ENCODE peak calls at places on chromosomes 13 and 19, in seven cellular contexts. Y is body of pancreas; M is aorta; W is Panc1; R is HAP-1; F is fibroblast of lung; O is CD8-positive, alpha-beta T cell. V is an unnamed sample. For H3K27me3 and H3K36me3, the result is how much of the 10 kb centered on the place peaks cover.

GRCh38 chr19:1904385-1905070 is 671 bp upstream of the ADAT3 start:
- DNase-seq in Y (peak), O (no peak), R (no peak), W (no peak), M (peak), F (no peak), V (peak)

GRCh38 chr13:103788061-103788652 is 721.9 kb upstream of the SLC10A2 start:
- DNase-seq in R (no peak), M (no peak), F (peak), O (no peak), W (no peak), Y (no peak), V (no peak)

GRCh38 chr13:33188093-33188882 is 97.3 kb downstream of the STARD13 start:
- DNase-seq in Y (no peak), O (no peak), F (no peak), R (no peak), M (no peak), W (no peak), V (no peak)

GRCh38 chr13:80680786-80681366 is 339.9 kb upstream of the SPRY2 start:
- DNase-seq in Y (no peak), M (no peak), F (no peak), O (no peak), W (no peak), R (no peak), V (no peak)

GRCh38 chr19:51012661-51013190 is 6.8 kb downstream of the KLK10 start:
- DNase-seq in W (no peak), M (no peak), O (no peak), Y (no peak), F (no peak), R (no peak), V (no peak)

GRCh38 chr13:90974249-90974954 is 373.1 kb upstream of the MIR17HG start:
- DNase-seq in M (no peak), O (no peak), R (no peak), W (no peak), Y (no peak), F (no peak), V (no peak)

GRCh38 chr19:2170219-2170618 is 6.5 kb downstream of the DOT1L start:
- DNase-seq in F (no peak), R (no peak), W (no peak), M (no peak), O (no peak), Y (no peak), V (no peak)

GRCh38 chr13:44373601-44374347 is at the start of gene SERP2:
- DNase-seq in R (no peak), O (no peak), Y (peak), W (no peak), F (peak), M (peak), V (peak)

GRCh38 chr13:78595819-78596700 is 7.3 kb downstream of the POU4F1 start:
- DNase-seq in W (no peak), Y (peak), R (no peak), M (no peak), O (no peak), F (peak), V (peak)

GRCh38 chr19:46976845-46977320 is 42.8 kb upstream of the NPAS1 start:
- DNase-seq in M (peak), Y (peak), O (no peak), R (peak), F (peak), W (no peak), V (peak)

GRCh38 chr19:34661357-34661756 is 15.6 kb downstream of the SCGB2B2 start:
- DNase-seq in M (no peak), O (no peak), F (no peak), W (no peak), Y (peak), R (no peak), V (no peak)

GRCh38 chr19:38617283-38617763 is 430 bp downstream of the MAP4K1 start:
- DNase-seq in F (no peak), M (no peak), R (no peak), Y (no peak), W (no peak), O (peak), V (no peak)

GRCh38 chr19:14167594-14168138 is 31.3 kb upstream of the ASF1B start:
- DNase-seq in R (no peak), M (no peak), Y (no peak), W (no peak), O (peak), F (no peak), V (peak)

GRCh38 chr19:19420570-19421301 is 15.3 kb downstream of the GATAD2A start:
- DNase-seq in M (no peak), R (no peak), F (no peak), O (peak), Y (no peak), W (no peak), V (no peak)

GRCh38 chr19:41548047-41548446 is 27.9 kb upstream of the CEACAM21 start:
- DNase-seq in R (no peak), M (no peak), O (no peak), F (no peak), W (no peak), Y (no peak), V (no peak)

GRCh38 chr19:56612737-56613136 is 17.6 kb downstream of the ZNF71 start:
- DNase-seq in F (no peak), R (no peak), M (no peak), Y (no peak), O (no peak), W (no peak), V (no peak)

GRCh38 chr19:33388231-33388816 is 14.8 kb downstream of the CEBPG start:
- DNase-seq in M (peak), R (no peak), F (no peak), Y (peak), O (no peak), W (no peak), V (no peak)

GRCh38 chr13:75876371-75877050 is 240.4 kb downstream of the LMO7 start:
- DNase-seq in O (peak), M (peak), W (peak), F (peak), R (peak), Y (peak), V (peak)

GRCh38 chr19:51798958-51799310 is 4.0 kb downstream of the FPR3 start:
- DNase-seq in F (no peak), R (no peak), O (no peak), W (no peak), M (peak), Y (no peak), V (no peak)

GRCh38 chr13:20788312-20788711 is 14.6 kb upstream of the EEF1AKMT1 start:
- DNase-seq in Y (no peak), O (no peak), M (no peak), R (no peak), W (no peak), F (no peak), V (no peak)

GRCh38 chr19:51448011-51448744 is 10.1 kb downstream of the SIGLEC8 start:
- DNase-seq in F (no peak), Y (no peak), O (no peak), R (no peak), W (no peak), M (no peak), V (no peak)

GRCh38 chr13:99436013-99436412 is 65.3 kb upstream of the TM9SF2 start:
- DNase-seq in M (no peak), O (no peak), Y (no peak), F (no peak), R (no peak), W (no peak), V (no peak)

GRCh38 chr19:12766051-12766521 is 9.3 kb downstream of the HOOK2 start:
- DNase-seq in W (no peak), F (peak), Y (peak), R (no peak), M (peak), O (peak), V (peak)

GRCh38 chr19:57888494-57889231 is at the start of gene ZNF814:
- DNase-seq in Y (peak), M (peak), O (peak), F (peak), W (no peak), R (peak), V (peak)

GRCh38 chr13:107117327-107118012 is 549.5 kb upstream of the ARGLU1 start:
- DNase-seq in Y (no peak), F (no peak), R (no peak), O (no peak), M (no peak), W (no peak), V (no peak)

GRCh38 chr19:46692918-46693722 is 23.8 kb downstream of the PRKD2 start:
- DNase-seq in O (no peak), W (no peak), R (no peak), M (no peak), F (no peak), Y (no peak), V (no peak)

GRCh38 chr19:17353386-17353785 is 16.0 kb downstream of the GTPBP3 start:
- DNase-seq in R (no peak), M (no peak), O (no peak), F (no peak), W (no peak), Y (no peak), V (no peak)

GRCh38 chr13:97932006-97932405 is 21.5 kb upstream of the IPO5 start:
- DNase-seq in F (no peak), R (no peak), O (no peak), Y (no peak), M (no peak), W (no peak), V (no peak)

GRCh38 chr13:104750377-104750776 is 1684.2 kb upstream of the SLC10A2 start:
- DNase-seq in R (no peak), F (no peak), O (no peak), W (no peak), M (no peak), Y (peak), V (no peak)

GRCh38 chr13:113852536-113853517 is 11.0 kb downstream of the GAS6 start:
- DNase-seq in Y (peak), O (no peak), F (no peak), M (no peak), R (no peak), W (no peak), V (peak)

GRCh38 chr13:85693889-85694511 is 105.2 kb downstream of the SLITRK6 start:
- DNase-seq in Y (no peak), O (no peak), R (no peak), F (peak), W (peak), M (no peak), V (peak)

GRCh38 chr19:45613926-45614725 is 12.1 kb upstream of the GPR4 start:
- DNase-seq in R (no peak), W (no peak), F (peak), Y (peak), M (no peak), O (no peak), V (no peak)

GRCh38 chr13:30730526-30730925 is 4.8 kb upstream of the ALOX5AP start:
- DNase-seq in F (no peak), Y (no peak), O (no peak), R (peak), W (no peak), M (no peak), V (peak)

GRCh38 chr13:98475521-98475920 is 101.4 kb downstream of the STK24 start:
- DNase-seq in F (peak), M (peak), Y (no peak), W (no peak), R (no peak), O (no peak), V (peak)

GRCh38 chr13:113093580-113094409 is 11.8 kb upstream of the F7 start:
- DNase-seq in M (peak), W (no peak), O (no peak), F (no peak), R (no peak), Y (no peak), V (no peak)

GRCh38 chr13:84130739-84131138 is 248.5 kb upstream of the SLITRK1 start:
- DNase-seq in W (no peak), Y (no peak), M (no peak), R (no peak), F (no peak), O (no peak), V (no peak)

DNA sequence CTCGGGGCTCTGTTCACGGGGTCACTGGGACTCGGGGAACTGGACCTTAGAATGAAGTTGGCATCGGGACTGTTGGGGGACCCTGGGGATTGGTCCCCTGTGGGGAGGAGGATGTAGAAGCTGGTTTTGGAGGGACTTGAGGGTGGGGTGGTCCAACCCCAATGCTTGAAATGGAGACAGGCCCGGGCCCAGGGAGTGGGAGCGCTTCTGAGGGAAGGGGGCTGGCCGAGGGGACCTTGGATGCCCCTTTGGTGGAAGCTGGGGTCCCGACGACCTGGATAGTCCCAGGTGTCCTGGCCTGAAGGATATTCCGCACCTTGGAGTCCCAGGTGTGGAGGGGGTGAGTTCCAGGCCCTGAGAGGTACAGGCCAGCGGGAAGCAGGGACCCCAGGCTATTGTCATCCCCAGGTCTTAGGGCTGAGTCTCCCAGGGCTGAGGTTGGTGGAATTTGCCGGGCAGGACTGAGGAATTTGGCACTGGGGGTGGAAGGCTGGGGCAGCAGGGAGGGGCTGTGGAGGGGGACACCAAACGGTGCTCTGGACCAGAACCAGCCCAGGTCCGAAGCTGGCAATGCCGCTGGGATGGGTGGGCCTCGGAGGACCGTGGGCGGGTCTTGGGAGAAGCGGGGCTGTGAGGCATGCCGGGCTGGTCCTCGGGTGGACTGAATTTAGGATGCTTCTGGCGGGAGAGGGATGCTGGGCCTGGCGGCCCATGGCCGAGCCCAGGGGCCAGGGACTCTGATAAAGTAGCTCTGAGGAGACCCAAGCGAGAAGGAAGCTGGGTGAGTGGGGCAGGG is 1.8 kb downstream of the HDGFL2 start:
- DNase-seq in F (no peak), O (no peak), M (no peak), Y (no peak), R (no peak), W (no peak), V (peak)
- H3K4me3 ChIP-seq in F (peak), O (no peak), M (no peak), Y (no peak), R (peak), W (peak), V (peak)

DNA sequence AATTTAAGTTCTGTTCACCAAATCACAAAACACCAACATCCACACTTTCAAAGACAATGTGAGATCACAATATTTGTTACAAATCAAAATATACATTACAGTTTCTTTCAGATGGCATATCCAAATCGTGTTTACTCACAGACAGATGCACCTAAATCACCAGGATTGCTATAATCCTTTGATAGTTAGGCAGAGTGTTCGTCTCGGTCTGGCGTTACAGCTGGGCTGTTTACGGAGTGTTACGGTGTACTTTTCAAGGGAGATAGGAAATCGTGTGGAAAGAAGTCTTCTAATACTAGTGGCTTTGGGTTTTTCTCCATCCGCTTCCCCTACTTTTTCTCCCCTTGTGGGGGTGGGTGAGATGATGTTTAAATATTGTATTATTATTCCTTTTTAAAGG is 1.9 kb downstream of the MAB21L1 start:
- DNase-seq in Y (no peak), W (no peak), O (no peak), F (peak), M (no peak), R (no peak), V (peak)
- H3K27me3 ChIP-seq in Y (under half), W (under half), O (half or more), F (under half), M (under half), R (under half), V (half or more)

GRCh38 chr19:9610484-9611113 is 10.4 kb downstream of the ZNF561 start:
- DNase-seq in Y (no peak), W (no peak), O (no peak), R (no peak), M (no peak), F (peak), V (no peak)
- H3K36me3 ChIP-seq in Y (under half), W (under half), O (half or more), R (half or more), M (under half), F (under half), V (under half)

GRCh38 chr19:8657869-8658268 is 27.4 kb downstream of the NFILZ start:
- DNase-seq in W (no peak), O (no peak), M (no peak), F (no peak), R (no peak), Y (no peak), V (no peak)

GRCh38 chr19:8655340-8655709 is 24.9 kb downstream of the NFILZ start:
- DNase-seq in O (peak), F (no peak), R (no peak), Y (no peak), W (no peak), M (no peak), V (peak)

GRCh38 chr19:8659905-8660304 is 29.5 kb downstream of the NFILZ start:
- DNase-seq in F (no peak), O (no peak), R (no peak), M (no peak), W (no peak), Y (no peak), V (no peak)

DNA sequence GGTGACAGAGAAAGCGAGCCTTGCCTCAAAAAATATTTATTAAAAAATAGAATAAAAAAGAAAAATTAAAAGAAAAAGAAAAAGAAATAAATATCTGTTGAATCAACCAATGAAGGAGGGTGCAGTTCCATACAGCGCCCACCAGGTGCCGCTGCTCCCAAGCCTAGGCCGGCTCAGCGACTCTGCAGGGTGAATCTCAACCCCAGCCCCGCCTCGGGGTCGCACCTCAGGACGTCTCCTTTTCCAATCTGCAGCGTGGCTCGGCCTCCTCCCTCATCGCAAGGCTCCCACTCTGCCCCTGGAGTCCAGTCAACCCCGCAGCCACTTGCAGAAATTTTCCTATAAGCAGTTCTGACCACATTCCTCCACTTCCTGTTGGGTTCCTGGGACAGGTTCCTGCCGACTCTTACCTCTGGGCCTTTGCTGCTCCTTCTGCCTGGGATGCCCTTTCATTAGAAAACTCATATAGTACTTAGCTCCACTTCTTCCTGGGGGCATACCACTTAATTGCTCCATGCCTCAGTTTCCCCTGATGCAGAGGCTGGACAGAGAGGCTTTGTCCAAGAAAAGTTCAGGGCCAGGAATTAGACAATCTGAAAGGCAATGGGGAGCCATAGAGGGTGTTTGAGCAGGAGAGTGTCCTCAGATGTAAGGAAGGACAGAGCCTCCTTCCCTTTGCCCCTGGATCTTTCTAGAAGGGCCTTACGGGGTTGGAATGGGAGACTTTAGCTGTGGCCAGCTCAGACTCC is 24.3 kb downstream of the NFILZ start:
- DNase-seq in Y (peak), O (peak), R (peak), W (peak), M (peak), F (peak), V (peak)
- H3K4me3 ChIP-seq in Y (no peak), O (peak), R (no peak), W (peak), M (no peak), F (peak), V (no peak)

V was measured in H7.